ENCODE peak calls at places on chromosomes 16 and 17, in nine cellular contexts. X, F, Q, T, W, K, H, Y and J are unnamed samples.
A peak's percentile ranks its signal among the peaks of the same experiment; 100 is the strongest.

GRCh38 chr16:17303101-17303500 is 167.7 kb downstream of the XYLT1 start:
- DNase-seq in X (no peak), F (no peak), Q (no peak), T (no peak), W (no peak), K (no peak), H (no peak), Y (no peak), J (no peak)

GRCh38 chr16:68116256-68116853 is 31.2 kb downstream of the NFATC3 start:
- DNase-seq in X (no peak), F (no peak), Q (peak; percentile 8), T (no peak), W (no peak), K (no peak), H (no peak), Y (no peak), J (no peak)

GRCh38 chr17:8820311-8821010 is 21.3 kb upstream of the MFSD6L start:
- DNase-seq in X (no peak), F (no peak), Q (no peak), T (no peak), W (no peak), K (no peak), H (no peak), Y (no peak), J (no peak)

GRCh38 chr16:22031483-22032083 is 23.7 kb downstream of the MOSMO start:
- DNase-seq in X (no peak), F (no peak), Q (no peak), T (no peak), W (no peak), K (no peak), H (no peak), Y (no peak), J (no peak)

GRCh38 chr17:28413804-28414203 is 7.8 kb upstream of the SLC46A1 start:
- DNase-seq in X (no peak), F (no peak), Q (no peak), T (no peak), W (no peak), K (no peak), H (no peak), Y (no peak), J (no peak)

GRCh38 chr16:56222482-56222997 is 31.3 kb downstream of the GNAO1 start:
- DNase-seq in X (no peak), F (no peak), Q (no peak), T (no peak), W (no peak), K (no peak), H (no peak), Y (no peak), J (no peak)

GRCh38 chr17:77208217-77208808 is 67.5 kb downstream of the SEC14L1 start:
- DNase-seq in X (no peak), F (peak; percentile 10), Q (peak; percentile 20), T (no peak), W (no peak), K (no peak), H (no peak), Y (no peak), J (peak; percentile 37)

GRCh38 chr17:78349831-78350631 is 9.8 kb downstream of the SOCS3 start:
- DNase-seq in X (no peak), F (no peak), Q (no peak), T (no peak), W (no peak), K (no peak), H (no peak), Y (no peak), J (no peak)

GRCh38 chr16:79150626-79151025 is 449.9 kb downstream of the MAF start:
- DNase-seq in X (no peak), F (no peak), Q (no peak), T (no peak), W (no peak), K (no peak), H (no peak), Y (no peak), J (no peak)

GRCh38 chr16:52491216-52491615 is 55.7 kb downstream of the TOX3 start:
- DNase-seq in X (no peak), F (no peak), Q (no peak), T (no peak), W (no peak), K (no peak), H (no peak), Y (no peak), J (no peak)

GRCh38 chr16:56939801-56940200 is 7.9 kb downstream of the HERPUD1 start:
- DNase-seq in X (no peak), F (no peak), Q (no peak), T (no peak), W (no peak), K (no peak), H (no peak), Y (no peak), J (no peak)

GRCh38 chr17:81867952-81868673 is 3.0 kb downstream of the ARHGDIA start:
- DNase-seq in X (peak; percentile 77), F (no peak), Q (no peak), T (no peak), W (no peak), K (no peak), H (no peak), Y (no peak), J (no peak)

GRCh38 chr17:83182620-83183063 is 103.2 kb downstream of the METRNL start:
- DNase-seq in X (peak; percentile 63), F (no peak), Q (no peak), T (no peak), W (no peak), K (no peak), H (peak; percentile 83), Y (no peak), J (no peak)

DNA sequence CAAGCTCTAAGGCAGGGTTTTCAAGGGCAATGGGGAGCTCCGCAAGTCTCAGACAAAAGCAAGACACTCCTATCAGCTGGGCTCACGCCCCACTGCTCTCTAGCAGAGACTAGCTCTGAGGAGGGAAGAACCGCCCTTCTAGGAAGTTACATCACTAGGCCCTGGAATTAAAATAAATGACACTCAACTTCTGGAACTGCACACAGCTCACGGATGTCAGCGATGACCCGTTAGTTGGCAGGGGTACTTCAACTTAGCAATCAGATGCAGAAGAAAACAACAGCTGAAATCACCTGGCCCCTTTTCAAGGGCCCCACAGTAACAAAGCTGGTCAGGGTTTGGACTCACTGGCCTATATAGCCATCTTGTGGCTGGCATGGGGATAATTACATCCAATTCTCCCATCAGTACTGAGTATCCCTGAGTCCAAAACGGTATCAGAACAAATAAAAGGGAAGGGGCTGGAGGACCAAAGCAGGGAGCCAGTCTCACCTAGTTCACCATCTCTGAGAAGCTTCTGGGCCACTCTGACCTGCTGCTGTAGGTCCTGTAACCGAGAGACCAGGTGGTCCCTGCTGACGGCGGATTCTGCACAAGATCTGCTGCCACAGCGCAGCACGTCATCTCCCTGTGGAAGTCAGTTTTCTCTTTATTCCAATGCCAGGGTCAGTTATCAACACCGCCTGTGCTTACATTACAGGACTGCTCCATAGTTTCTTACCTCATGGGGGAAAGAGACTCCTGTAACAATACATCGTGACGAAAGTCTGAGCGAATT is 22.2 kb downstream of the SERPINF1 start:
- DNase-seq in X (peak; percentile 83), F (peak; percentile 78), Q (peak; percentile 84), T (no peak), W (no peak), K (peak; percentile 65), H (peak; percentile 93), Y (peak; percentile 75), J (no peak)
- TF ChIP-seq CTCF in X (peak; percentile 58), F (peak; percentile 90), Q (peak; percentile 78), T (peak; percentile 53), W (peak; percentile 69), K (peak; percentile 58), H (peak; percentile 82), Y (peak; percentile 79), J (peak; percentile 50)

GRCh38 chr17:38881600-38882191 is 11.8 kb downstream of the LASP1 start:
- DNase-seq in X (peak; percentile 94), F (no peak), Q (no peak), T (no peak), W (no peak), K (no peak), H (peak; percentile 60), Y (peak; percentile 67), J (no peak)
- TF ChIP-seq CTCF in X (no peak), F (no peak), Q (no peak), T (no peak), W (no peak), K (no peak), H (no peak), Y (no peak), J (no peak)

DNA sequence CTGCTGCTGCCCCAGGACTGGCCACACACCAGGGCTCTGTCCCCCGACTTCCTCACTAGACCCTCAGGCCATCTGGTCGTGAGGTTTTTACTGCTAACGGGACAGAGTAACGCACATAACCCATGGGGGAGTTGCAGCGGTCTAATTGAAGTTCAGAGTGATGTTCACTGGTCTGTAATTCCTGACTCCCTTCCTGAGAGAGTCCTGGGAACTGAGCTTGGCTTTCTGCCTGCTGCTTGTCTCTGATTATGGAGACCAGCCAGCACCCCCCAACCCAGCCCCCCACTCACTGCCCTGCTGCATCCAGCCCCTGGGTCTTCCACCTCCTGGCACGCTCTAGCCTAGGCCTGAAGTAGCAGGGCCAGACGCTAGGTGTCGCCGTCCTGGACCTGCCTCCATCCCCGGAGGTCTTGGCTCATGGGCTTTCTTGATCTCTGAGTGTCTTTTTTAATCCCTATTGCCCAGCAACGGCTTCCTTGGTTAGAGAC is 192.9 kb downstream of the CCDC182 start:
- DNase-seq in X (no peak), F (no peak), Q (no peak), T (no peak), W (peak; percentile 58), K (no peak), H (no peak), Y (no peak), J (peak; percentile 61)
- TF ChIP-seq CTCF in X (peak; percentile 30), F (peak; percentile 63), Q (peak; percentile 83), T (no peak), W (peak; percentile 59), K (peak; percentile 56), H (no peak), Y (peak; percentile 54), J (peak; percentile 55)

GRCh38 chr16:88535857-88536222 is 34.4 kb upstream of the ZC3H18 start:
- DNase-seq in X (no peak), F (no peak), Q (no peak), T (no peak), W (no peak), K (no peak), H (no peak), Y (no peak), J (no peak)

GRCh38 chr16:88533945-88534641 is 36.1 kb upstream of the ZC3H18 start:
- DNase-seq in X (peak; percentile 93), F (no peak), Q (no peak), T (peak; percentile 74), W (peak; percentile 72), K (no peak), H (no peak), Y (peak; percentile 83), J (peak; percentile 77)

GRCh38 chr16:88533381-88533831 is 36.8 kb upstream of the ZC3H18 start:
- DNase-seq in X (peak; percentile 82), F (peak; percentile 20), Q (no peak), T (no peak), W (no peak), K (no peak), H (no peak), Y (no peak), J (no peak)

GRCh38 chr16:88535181-88535856 is 34.9 kb upstream of the ZC3H18 start:
- DNase-seq in X (peak; percentile 79), F (no peak), Q (no peak), T (no peak), W (no peak), K (no peak), H (no peak), Y (no peak), J (no peak)

DNA sequence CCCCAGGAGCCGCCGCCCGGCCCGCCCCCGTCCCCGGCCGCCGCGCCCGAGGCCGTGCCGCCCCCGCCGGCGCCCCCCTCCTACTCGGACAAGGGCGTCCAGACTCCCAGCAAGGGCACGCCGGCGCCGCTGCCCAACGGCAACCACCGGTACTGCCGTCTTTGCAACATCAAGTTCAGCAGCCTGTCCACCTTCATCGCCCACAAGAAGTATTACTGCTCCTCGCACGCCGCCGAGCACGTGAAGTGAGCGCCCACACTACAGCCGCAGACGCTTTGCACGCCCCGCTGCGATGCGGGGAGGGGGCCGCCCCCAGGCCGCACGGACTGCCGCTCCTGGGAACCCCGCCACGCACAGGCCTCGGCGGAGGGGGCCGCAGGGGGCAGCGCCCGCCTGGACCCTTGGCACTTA is 35.5 kb upstream of the ZC3H18 start:
- DNase-seq in X (peak; percentile 89), F (no peak), Q (no peak), T (peak; percentile 28), W (no peak), K (no peak), H (no peak), Y (peak; percentile 57), J (no peak)
- TF ChIP-seq CTCF in X (no peak), F (no peak), Q (no peak), T (no peak), W (no peak), K (no peak), H (no peak), Y (no peak), J (no peak)